ENCODE peak calls at places on chromosomes 7 and 10, in five cellular contexts. R is T-cell, O is NCI-H446 treated with DMSO at 0.1 percent for 48 hours, M is GM20000, K is left lobe of liver. Q is an unnamed sample.
A peak's percentile ranks its signal among the peaks of the same experiment; 100 is the strongest.

GRCh38 chr7:135525426-135525825 is 15.5 kb upstream of the CNOT4 start:
- DNase-seq in O (no peak), R (no peak), M (no peak), K (no peak), Q (no peak)

GRCh38 chr10:81981724-81982123 is 106.7 kb downstream of the NRG3 start:
- DNase-seq in O (no peak), R (no peak), M (no peak), K (no peak), Q (no peak)

GRCh38 chr7:126570845-126571244 is 681.9 kb downstream of the GRM8 start:
- DNase-seq in R (no peak), M (no peak), O (no peak), K (no peak), Q (no peak)

GRCh38 chr10:86942441-86943315 is 14.7 kb downstream of the MMRN2 start:
- DNase-seq in R (no peak), M (no peak), K (peak; percentile 45), O (no peak), Q (no peak)

GRCh38 chr7:142176901-142177300 is 65.4 kb downstream of the MGAM2 start:
- DNase-seq in K (no peak), R (no peak), O (no peak), M (no peak), Q (no peak)

GRCh38 chr10:116868722-116869121 is 19.4 kb downstream of the ENO4 start:
- DNase-seq in O (no peak), K (no peak), M (no peak), R (no peak), Q (no peak)

GRCh38 chr7:159062596-159062995 is 82.1 kb downstream of the VIPR2 start:
- DNase-seq in M (no peak), K (no peak), R (no peak), O (no peak), Q (no peak)

GRCh38 chr10:110057461-110057860 is 49.7 kb downstream of the ADD3 start:
- DNase-seq in O (no peak), R (no peak), K (no peak), M (no peak), Q (no peak)

GRCh38 chr10:120819366-120819765 is 31.8 kb upstream of the WDR11 start:
- DNase-seq in R (no peak), O (peak; percentile 97), K (no peak), M (no peak), Q (no peak)

GRCh38 chr7:99392659-99393362 is 15.6 kb downstream of the PDAP1 start:
- DNase-seq in R (peak; percentile 72), M (peak; percentile 81), O (no peak), K (peak; percentile 64), Q (peak; percentile 88)

GRCh38 chr7:100673942-100674431 is 447 bp downstream of the GNB2 start:
- DNase-seq in O (no peak), M (peak; percentile 54), K (peak; percentile 71), R (no peak), Q (peak; percentile 53)

GRCh38 chr10:115854740-115855435 is 418.1 kb downstream of the GFRA1 start:
- DNase-seq in O (no peak), K (no peak), R (no peak), M (no peak), Q (no peak)

GRCh38 chr7:105084581-105084980 is 70.6 kb downstream of the KMT2E start:
- DNase-seq in M (no peak), R (no peak), O (no peak), K (no peak), Q (no peak)

GRCh38 chr10:62306663-62307062 is 38.0 kb upstream of the RTKN2 start:
- DNase-seq in K (no peak), M (no peak), R (peak; percentile 2), O (no peak), Q (peak; percentile 20)

GRCh38 chr7:95776561-95777185 is 4.3 kb downstream of the DYNC1I1 start:
- DNase-seq in R (no peak), O (no peak), M (no peak), K (no peak), Q (no peak)

GRCh38 chr10:116324227-116324950 is at the start of gene CCDC172:
- DNase-seq in R (no peak), O (no peak), M (no peak), K (no peak), Q (no peak)

GRCh38 chr10:22942437-22942836 is 14.6 kb downstream of the ARMC3 start:
- DNase-seq in R (no peak), M (no peak), K (no peak), O (no peak), Q (no peak)

GRCh38 chr7:130231792-130232191 is 24.1 kb downstream of the SSMEM1 start:
- DNase-seq in K (no peak), O (no peak), M (no peak), R (no peak), Q (no peak)

GRCh38 chr7:27108390-27109127 is 6.1 kb upstream of the HOXA2 start:
- DNase-seq in O (no peak), M (no peak), K (no peak), R (no peak), Q (no peak)

GRCh38 chr10:64257704-64258103 is 736.5 kb downstream of the REEP3 start:
- DNase-seq in M (no peak), O (no peak), K (no peak), R (no peak), Q (no peak)

GRCh38 chr7:106617860-106618259 is 43.1 kb downstream of the CCDC71L start:
- DNase-seq in R (no peak), O (no peak), K (no peak), M (no peak), Q (no peak)

GRCh38 chr7:137772748-137773147 is 74.0 kb downstream of the DGKI start:
- DNase-seq in M (no peak), R (no peak), K (no peak), O (no peak), Q (no peak)

GRCh38 chr10:123527122-123527521 is 139.0 kb upstream of the GPR26 start:
- DNase-seq in O (no peak), M (no peak), R (no peak), K (no peak), Q (peak; percentile 32)

GRCh38 chr7:135602304-135602703 is 44.6 kb downstream of the NUP205 start:
- DNase-seq in M (no peak), K (no peak), O (no peak), R (no peak), Q (no peak)

GRCh38 chr10:110616493-110617033 is 27.6 kb upstream of the RBM20 start:
- DNase-seq in K (no peak), R (no peak), O (no peak), M (no peak), Q (no peak)

GRCh38 chr10:35270100-35270499 is 66.2 kb upstream of the CCNY start:
- DNase-seq in K (no peak), O (no peak), M (no peak), R (no peak), Q (no peak)

GRCh38 chr10:69861251-69862240 is 59.8 kb downstream of the COL13A1 start:
- DNase-seq in K (no peak), R (no peak), O (peak; percentile 36), M (no peak), Q (no peak)

GRCh38 chr10:6283632-6284031 is 80.9 kb downstream of the PFKFB3 start:
- DNase-seq in R (no peak), M (no peak), O (no peak), K (no peak), Q (no peak)

GRCh38 chr7:129958643-129959479 is 6.1 kb upstream of the UBE2H start:
- DNase-seq in R (no peak), M (no peak), O (no peak), K (no peak), Q (no peak)

GRCh38 chr7:24891173-24891787 is 88.7 kb downstream of the OSBPL3 start:
- DNase-seq in K (no peak), R (no peak), M (no peak), O (peak; percentile 5), Q (no peak)

GRCh38 chr10:128000660-128001059 is 93.8 kb downstream of the PTPRE start:
- DNase-seq in M (no peak), R (no peak), K (no peak), O (no peak), Q (no peak)

GRCh38 chr10:69728335-69728861 is 73.3 kb upstream of the COL13A1 start:
- DNase-seq in M (no peak), R (no peak), O (no peak), K (no peak), Q (no peak)

GRCh38 chr10:22681783-22682183 is 32.6 kb downstream of the PIP4K2A start:
- DNase-seq in K (no peak), O (peak; percentile 63), M (no peak), R (peak; percentile 7), Q (no peak)

GRCh38 chr10:28906934-28907333 is 229.6 kb downstream of the BAMBI start:
- DNase-seq in O (no peak), R (no peak), M (no peak), K (no peak), Q (no peak)

GRCh38 chr10:76903387-76903786 is 734.2 kb downstream of the KCNMA1 start:
- DNase-seq in K (no peak), O (no peak), R (no peak), M (no peak), Q (no peak)

GRCh38 chr7:153444591-153444990 is 607.6 kb upstream of the DPP6 start:
- DNase-seq in M (no peak), K (no peak), O (no peak), R (no peak), Q (no peak)

GRCh38 chr10:12631216-12631615 is 281.9 kb downstream of the CAMK1D start:
- DNase-seq in M (no peak), K (peak; percentile 52), R (no peak), O (no peak), Q (no peak)